ENCODE peak calls at places on chromosomes 11 and 22, in nine cellular contexts. G is transverse colon; C is NB4; Y is CD8-positive, alpha-beta T cell; R is astrocyte of the spinal cord; W is heart right ventricle; V is fibroblast of mammary gland; F is left ventricle myocardium inferior; S is brain microvascular endothelial cell. U is an unnamed sample.

GRCh38 chr11:12219732-12220131 is 109.3 kb downstream of the MICAL2 start:
- DNase-seq in W (no peak), V (no peak), F (no peak), G (no peak), S (peak), C (no peak), R (no peak), Y (no peak), U (no peak)

GRCh38 chr11:93028959-93029536 is 59.6 kb downstream of the MTNR1B start:
- DNase-seq in V (no peak), W (no peak), F (no peak), G (no peak), R (peak), Y (no peak), C (no peak), S (no peak), U (no peak)

GRCh38 chr11:4006946-4007680 is 87.5 kb upstream of the RRM1 start:
- DNase-seq in S (no peak), W (no peak), G (no peak), R (no peak), C (no peak), V (no peak), F (no peak), Y (no peak), U (no peak)

GRCh38 chr11:85076535-85077330 is 550.4 kb downstream of the DLG2 start:
- DNase-seq in S (peak), F (no peak), W (no peak), C (no peak), G (no peak), V (peak), R (peak), Y (no peak), U (no peak)

GRCh38 chr11:75668508-75669297 is at the start of gene MAP6:
- DNase-seq in R (peak), W (peak), S (no peak), V (no peak), F (peak), Y (no peak), C (peak), G (peak), U (peak)

GRCh38 chr11:132158696-132159095 is 788.3 kb downstream of the NTM start:
- DNase-seq in S (peak), V (peak), W (no peak), Y (no peak), C (no peak), F (no peak), G (no peak), R (peak), U (no peak)

GRCh38 chr11:72951193-72951592 is 137.0 kb downstream of the ATG16L2 start:
- DNase-seq in Y (no peak), W (no peak), S (no peak), R (no peak), C (peak), F (no peak), G (no peak), V (peak), U (no peak)

GRCh38 chr11:99229544-99229943 is 208.8 kb downstream of the CNTN5 start:
- DNase-seq in Y (no peak), W (no peak), F (no peak), C (no peak), G (no peak), V (no peak), S (no peak), R (no peak), U (no peak)

GRCh38 chr11:102791271-102792036 is 6.5 kb downstream of the MMP1 start:
- DNase-seq in W (no peak), R (no peak), C (no peak), S (no peak), G (no peak), V (no peak), Y (no peak), F (no peak), U (no peak)

GRCh38 chr22:28977481-28977971 is 84.1 kb downstream of the C22orf31 start:
- DNase-seq in V (peak), S (peak), G (no peak), W (no peak), Y (no peak), C (no peak), F (no peak), R (peak), U (no peak)

GRCh38 chr11:11532574-11532973 is 89.2 kb downstream of the GALNT18 start:
- DNase-seq in V (peak), Y (no peak), C (no peak), W (no peak), G (no peak), F (no peak), R (peak), S (peak), U (no peak)

GRCh38 chr22:38202437-38203089 is 769 bp downstream of the MAFF start:
- DNase-seq in Y (no peak), V (peak), F (peak), R (peak), W (peak), G (peak), C (peak), S (peak), U (peak)

GRCh38 chr11:102800774-102801173 is 2.8 kb upstream of the MMP1 start:
- DNase-seq in R (no peak), Y (no peak), S (no peak), F (no peak), W (no peak), C (no peak), V (no peak), G (no peak), U (no peak)

GRCh38 chr22:17638182-17638431 is 450 bp upstream of the BCL2L13 start:
- DNase-seq in G (no peak), W (no peak), S (no peak), F (no peak), V (no peak), Y (no peak), C (no peak), R (no peak), U (no peak)

GRCh38 chr22:23306438-23306921 is 126.2 kb downstream of the BCR start:
- DNase-seq in Y (no peak), R (peak), C (no peak), G (no peak), V (peak), W (peak), S (peak), F (no peak), U (no peak)

GRCh38 chr11:72084960-72085359 is 4.3 kb downstream of the LRRC51 start:
- DNase-seq in F (no peak), Y (no peak), V (no peak), G (no peak), W (no peak), R (no peak), C (no peak), S (no peak), U (no peak)

GRCh38 chr11:86905252-86905651 is 49.9 kb downstream of the FZD4 start:
- DNase-seq in C (no peak), S (no peak), Y (no peak), V (no peak), R (no peak), W (no peak), F (no peak), G (no peak), U (no peak)

GRCh38 chr22:50482107-50483074 is 1.0 kb downstream of the ADM2 start:
- DNase-seq in G (no peak), R (no peak), C (no peak), V (no peak), W (no peak), Y (no peak), S (no peak), F (no peak), U (peak)

GRCh38 chr11:119167933-119168332 is 592 bp upstream of the NLRX1 start:
- DNase-seq in W (no peak), Y (no peak), G (peak), S (no peak), F (no peak), C (no peak), R (no peak), V (peak), U (peak)

GRCh38 chr22:23313791-23314567 is 133.7 kb downstream of the BCR start:
- DNase-seq in F (no peak), R (no peak), W (no peak), V (no peak), S (no peak), G (no peak), C (no peak), Y (no peak), U (no peak)

GRCh38 chr11:36540998-36541397 is 26.8 kb upstream of the RAG1 start:
- DNase-seq in Y (no peak), F (peak), V (peak), C (peak), G (peak), W (no peak), S (peak), R (peak), U (peak)

GRCh38 chr11:1369371-1370005 is 20.2 kb upstream of the BRSK2 start:
- DNase-seq in W (no peak), F (no peak), V (no peak), G (no peak), Y (no peak), R (no peak), C (no peak), S (no peak), U (no peak)

GRCh38 chr11:47765086-47765485 is 2.1 kb downstream of the FNBP4 start:
- DNase-seq in V (no peak), G (no peak), C (no peak), R (no peak), S (no peak), F (no peak), W (no peak), Y (no peak), U (no peak)

GRCh38 chr22:40668611-40669390 is 10.5 kb upstream of the MCHR1 start:
- DNase-seq in F (no peak), V (peak), Y (no peak), G (no peak), R (peak), C (no peak), W (no peak), S (peak), U (no peak)

GRCh38 chr22:17579535-17579981 is 16.3 kb downstream of the SLC25A18 start:
- DNase-seq in Y (no peak), V (no peak), C (no peak), W (no peak), S (no peak), F (no peak), G (no peak), R (no peak), U (no peak)

GRCh38 chr22:21690401-21690801 is 24.6 kb downstream of the PPIL2 start:
- DNase-seq in V (no peak), W (no peak), G (no peak), C (no peak), S (no peak), R (no peak), Y (no peak), F (no peak), U (no peak)

GRCh38 chr11:2916114-2916891 is 12.9 kb downstream of the PHLDA2 start:
- DNase-seq in W (peak), C (no peak), Y (no peak), R (no peak), V (no peak), S (no peak), F (no peak), G (no peak), U (no peak)

GRCh38 chr22:17232406-17232805 is 13.2 kb upstream of the ADA2 start:
- DNase-seq in G (no peak), F (no peak), R (no peak), W (no peak), V (no peak), S (no peak), C (no peak), Y (no peak), U (no peak)

GRCh38 chr22:46366327-46366731 is 30.8 kb downstream of the TRMU start:
- DNase-seq in F (no peak), R (no peak), S (no peak), G (no peak), V (no peak), W (no peak), Y (no peak), C (no peak), U (no peak)

GRCh38 chr22:46368422-46368821 is 32.9 kb downstream of the TRMU start:
- DNase-seq in S (no peak), W (peak), R (no peak), V (no peak), C (no peak), F (no peak), Y (no peak), G (peak), U (peak)

GRCh38 chr22:46365166-46365624 is 29.7 kb downstream of the TRMU start:
- DNase-seq in V (no peak), W (no peak), G (no peak), C (no peak), Y (no peak), S (no peak), R (no peak), F (no peak), U (no peak)

GRCh38 chr22:46367707-46368191 is 32.2 kb downstream of the TRMU start:
- DNase-seq in S (peak), R (peak), C (peak), V (peak), G (peak), W (peak), Y (peak), F (peak), U (peak)

GRCh38 chr22:46366801-46367706 is 31.5 kb downstream of the TRMU start:
- DNase-seq in V (no peak), W (peak), F (no peak), G (peak), S (no peak), R (no peak), C (no peak), Y (no peak), U (no peak)
- TF ChIP-seq CTCF in V (no peak), W (no peak), F (no peak), G (no peak), S (no peak), R (no peak), C (no peak), Y (no peak), U (no peak)

DNA sequence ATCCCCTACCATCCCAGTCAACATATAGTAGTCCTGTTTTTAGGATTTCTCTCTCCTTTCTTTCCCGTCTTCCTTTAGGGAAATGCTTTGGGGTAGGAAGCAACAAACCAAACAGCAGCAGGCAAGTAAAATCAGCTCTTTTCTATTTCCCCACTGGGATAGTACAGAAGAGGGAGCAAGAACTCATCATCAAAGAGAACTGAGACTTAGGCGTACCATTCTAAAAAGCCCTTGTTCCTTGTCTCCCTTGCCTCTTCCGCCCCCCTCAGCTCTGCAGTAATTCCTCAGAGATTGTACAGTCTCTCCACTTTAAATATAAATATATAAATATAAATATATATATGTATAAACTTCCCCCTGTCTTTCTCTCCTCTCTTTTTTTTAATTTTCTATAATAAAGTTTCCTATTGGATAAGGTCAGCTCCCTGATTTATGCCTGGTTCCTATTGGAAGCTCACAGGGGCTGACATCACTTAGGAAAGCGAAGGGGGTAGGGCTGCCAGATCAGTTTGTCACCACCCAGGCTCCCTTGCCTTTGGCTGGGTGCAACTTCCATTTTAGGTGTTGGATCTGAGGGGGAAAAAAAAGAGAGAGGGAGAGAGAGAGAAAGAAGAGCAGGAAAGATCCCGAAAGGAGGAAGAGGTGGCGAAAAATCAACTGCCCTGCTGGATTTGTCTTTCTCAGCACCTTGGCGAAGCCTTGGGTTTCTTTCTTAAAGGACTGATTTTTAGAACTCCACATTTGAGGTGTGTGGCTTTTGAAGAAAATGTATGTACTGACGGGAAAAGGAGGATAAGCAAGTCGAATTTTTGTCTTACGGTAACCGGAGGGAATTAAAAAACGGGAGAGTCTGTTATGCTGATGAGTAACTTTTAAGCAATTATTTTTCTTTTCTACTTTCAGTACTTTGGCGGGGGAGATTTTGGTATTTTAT is at the start of gene CTNND1:
- DNase-seq in V (peak), S (peak), C (peak), F (peak), W (peak), R (peak), Y (no peak), G (peak), U (peak)
- H3K4me3 ChIP-seq in V (peak), S (peak), C (peak), F (peak), W (peak), R (peak), Y (no peak), G (peak), U (peak)

GRCh38 chr11:120632579-120632978 is 121.0 kb downstream of the GRIK4 start:
- DNase-seq in S (no peak), Y (no peak), G (no peak), R (no peak), W (no peak), C (peak), V (no peak), F (no peak), U (no peak)
- TF ChIP-seq CTCF in S (peak), Y (no peak), G (no peak), R (peak), W (no peak), C (peak), V (peak), F (no peak), U (no peak)

DNA sequence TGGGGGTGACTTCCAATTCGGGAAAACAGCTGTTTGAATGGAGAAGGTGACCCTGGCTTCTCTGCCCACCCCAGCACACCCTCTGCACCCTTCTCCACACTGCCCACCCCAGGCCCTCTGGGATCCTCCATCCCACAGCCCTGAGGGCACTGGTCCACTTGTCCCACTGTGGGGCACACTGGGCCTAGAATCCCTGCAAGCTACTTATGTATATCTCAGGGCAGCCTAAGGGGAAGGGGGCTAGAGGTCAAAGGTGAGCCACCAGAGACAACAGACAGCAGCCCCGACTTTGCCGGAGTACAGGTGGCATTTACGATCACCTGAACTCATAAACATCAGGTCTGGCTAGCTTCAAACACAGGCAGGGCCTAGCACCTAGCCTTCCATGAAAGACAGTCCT is 686 bp upstream of the SCUBE2 start:
- DNase-seq in C (no peak), Y (no peak), R (no peak), F (no peak), W (no peak), S (no peak), G (no peak), V (no peak), U (peak)
- H3K4me3 ChIP-seq in C (no peak), Y (no peak), R (no peak), F (peak), W (peak), S (no peak), G (peak), V (no peak), U (no peak)

GRCh38 chr11:20387262-20388095 is at the start of gene PRMT3:
- DNase-seq in R (peak), F (peak), Y (peak), W (peak), G (peak), C (peak), V (peak), S (peak), U (peak)
- TF ChIP-seq CTCF in R (no peak), F (no peak), Y (no peak), W (peak), G (no peak), C (no peak), V (no peak), S (no peak), U (no peak)

GRCh38 chr11:61488651-61489291 is 19.8 kb upstream of the LRRC10B start:
- DNase-seq in F (peak), R (no peak), C (peak), V (peak), S (peak), W (peak), Y (no peak), G (peak), U (peak)
- H3K4me3 ChIP-seq in F (peak), R (no peak), C (no peak), V (no peak), S (no peak), W (peak), Y (no peak), G (no peak), U (no peak)

GRCh38 chr11:61737131-61737530 is 15.3 kb upstream of the MYRF start:
- DNase-seq in V (no peak), G (no peak), F (no peak), C (peak), W (no peak), Y (no peak), R (no peak), S (no peak), U (no peak)
- TF ChIP-seq CTCF in V (no peak), G (no peak), F (no peak), C (peak), W (no peak), Y (no peak), R (no peak), S (no peak), U (no peak)

GRCh38 chr22:25419247-25420113 is 145.0 kb upstream of the GRK3 start:
- DNase-seq in W (no peak), C (peak), G (peak), V (no peak), Y (no peak), F (no peak), S (peak), R (no peak), U (peak)
- H3K4me3 ChIP-seq in W (peak), C (peak), G (no peak), V (no peak), Y (peak), F (peak), S (no peak), R (no peak), U (no peak)

GRCh38 chr11:46537121-46537520 is 56.7 kb downstream of the AMBRA1 start:
- DNase-seq in G (no peak), Y (no peak), F (no peak), W (no peak), S (no peak), C (peak), V (no peak), R (peak), U (no peak)
- TF ChIP-seq CTCF in G (no peak), Y (no peak), F (no peak), W (no peak), S (peak), C (peak), V (peak), R (peak), U (no peak)

GRCh38 chr22:30080805-30081204 is 541 bp downstream of the HORMAD2 start:
- DNase-seq in W (no peak), G (no peak), S (no peak), Y (no peak), V (no peak), R (no peak), F (no peak), C (no peak), U (no peak)

GRCh38 chr22:30077279-30077678 is 3.0 kb upstream of the HORMAD2 start:
- DNase-seq in F (no peak), R (no peak), G (no peak), S (no peak), C (no peak), V (no peak), Y (no peak), W (no peak), U (no peak)

GRCh38 chr22:30074994-30075393 is 5.3 kb upstream of the HORMAD2 start:
- DNase-seq in R (no peak), V (no peak), F (no peak), Y (no peak), W (no peak), S (no peak), G (no peak), C (no peak), U (no peak)

GRCh38 chr22:30078320-30079311 is 1.6 kb upstream of the HORMAD2 start:
- DNase-seq in Y (no peak), S (no peak), W (no peak), V (no peak), R (no peak), F (no peak), C (peak), G (no peak), U (no peak)

GRCh38 chr22:30079952-30080533 is at the start of gene HORMAD2:
- DNase-seq in V (peak), C (no peak), Y (no peak), R (peak), S (peak), W (peak), F (no peak), G (peak), U (no peak)
- H3K4me3 ChIP-seq in V (no peak), C (no peak), Y (no peak), R (peak), S (peak), W (peak), F (peak), G (peak), U (no peak)

U was measured in mucosa of descending colon.